ENCODE peak calls at places on chromosomes 3 and 15, in six cellular contexts. M, U, V, D, B and G are unnamed samples.

GRCh38 chr15:48833526-48833925 is 22.7 kb upstream of the CEP152 start:
- DNase-seq in M (no peak), U (no peak), V (no peak), D (no peak), B (no peak), G (no peak)

GRCh38 chr3:71432044-71432970 is 151.2 kb downstream of the FOXP1 start:
- DNase-seq in M (no peak), U (no peak), V (no peak), D (no peak), B (no peak), G (no peak)

GRCh38 chr15:25804451-25804850 is 58.7 kb downstream of the ATP10A start:
- DNase-seq in M (no peak), U (no peak), V (no peak), D (no peak), B (no peak), G (no peak)

GRCh38 chr15:32669870-32670623 is 28.5 kb downstream of the SCG5 start:
- DNase-seq in M (peak; percentile 84), U (no peak), V (no peak), D (peak; percentile 87), B (no peak), G (no peak)

GRCh38 chr3:38099518-38099917 is 37.4 kb downstream of the ACAA1 start:
- DNase-seq in M (no peak), U (no peak), V (no peak), D (no peak), B (no peak), G (no peak)

GRCh38 chr3:134104031-134104430 is 74.3 kb upstream of the SLCO2A1 start:
- DNase-seq in M (no peak), U (no peak), V (no peak), D (no peak), B (no peak), G (no peak)

GRCh38 chr15:95162967-95163531 is 931.7 kb downstream of the MCTP2 start:
- DNase-seq in M (no peak), U (no peak), V (no peak), D (no peak), B (no peak), G (no peak)

GRCh38 chr3:48413086-48413485 is 16.8 kb downstream of the PLXNB1 start:
- DNase-seq in M (no peak), U (no peak), V (no peak), D (no peak), B (no peak), G (no peak)

GRCh38 chr15:37900286-37901221 is 33.9 kb upstream of the TMCO5A start:
- DNase-seq in M (no peak), U (no peak), V (no peak), D (no peak), B (no peak), G (no peak)

GRCh38 chr15:75061272-75061671 is 37.9 kb downstream of the PPCDC start:
- DNase-seq in M (no peak), U (no peak), V (peak; percentile 66), D (no peak), B (no peak), G (no peak)

GRCh38 chr3:134363381-134363755 is 10.9 kb downstream of the AMOTL2 start:
- DNase-seq in M (no peak), U (no peak), V (no peak), D (peak; percentile 42), B (peak; percentile 22), G (no peak)

GRCh38 chr3:60125686-60126085 is 1075.9 kb upstream of the CFAP20DC start:
- DNase-seq in M (no peak), U (no peak), V (no peak), D (no peak), B (no peak), G (no peak)

GRCh38 chr3:197749315-197749600 is 425 bp upstream of the FYTTD1 start:
- DNase-seq in M (no peak), U (no peak), V (no peak), D (peak; percentile 83), B (peak; percentile 47), G (no peak)

GRCh38 chr3:15676259-15676658 is 74.7 kb downstream of the BTD start:
- DNase-seq in M (no peak), U (no peak), V (no peak), D (no peak), B (no peak), G (no peak)

GRCh38 chr3:9949115-9949514 is 3.1 kb downstream of the PRRT3 start:
- DNase-seq in M (no peak), U (no peak), V (no peak), D (no peak), B (no peak), G (no peak)

GRCh38 chr15:49693491-49693890 is 72.6 kb downstream of the DTWD1 start:
- DNase-seq in M (no peak), U (no peak), V (no peak), D (no peak), B (no peak), G (no peak)

GRCh38 chr3:20060924-20061323 is 20.7 kb downstream of the KAT2B start:
- DNase-seq in M (no peak), U (no peak), V (no peak), D (no peak), B (no peak), G (no peak)

GRCh38 chr3:18300916-18301315 is 124.2 kb downstream of the SATB1 start:
- DNase-seq in M (no peak), U (no peak), V (no peak), D (no peak), B (no peak), G (no peak)

GRCh38 chr3:23778451-23778850 is 27.3 kb upstream of the UBE2E1 start:
- DNase-seq in M (no peak), U (no peak), V (no peak), D (no peak), B (no peak), G (no peak)

GRCh38 chr15:58386081-58386480 is 45.7 kb upstream of the LIPC start:
- DNase-seq in M (no peak), U (no peak), V (no peak), D (no peak), B (no peak), G (no peak)

GRCh38 chr15:58386641-58387040 is 45.1 kb upstream of the LIPC start:
- DNase-seq in M (no peak), U (no peak), V (no peak), D (no peak), B (no peak), G (no peak)

GRCh38 chr15:58390118-58390517 is 41.7 kb upstream of the LIPC start:
- DNase-seq in M (no peak), U (no peak), V (no peak), D (no peak), B (no peak), G (no peak)

GRCh38 chr15:58384667-58385066 is 47.1 kb upstream of the LIPC start:
- DNase-seq in M (no peak), U (no peak), V (no peak), D (no peak), B (no peak), G (no peak)

DNA sequence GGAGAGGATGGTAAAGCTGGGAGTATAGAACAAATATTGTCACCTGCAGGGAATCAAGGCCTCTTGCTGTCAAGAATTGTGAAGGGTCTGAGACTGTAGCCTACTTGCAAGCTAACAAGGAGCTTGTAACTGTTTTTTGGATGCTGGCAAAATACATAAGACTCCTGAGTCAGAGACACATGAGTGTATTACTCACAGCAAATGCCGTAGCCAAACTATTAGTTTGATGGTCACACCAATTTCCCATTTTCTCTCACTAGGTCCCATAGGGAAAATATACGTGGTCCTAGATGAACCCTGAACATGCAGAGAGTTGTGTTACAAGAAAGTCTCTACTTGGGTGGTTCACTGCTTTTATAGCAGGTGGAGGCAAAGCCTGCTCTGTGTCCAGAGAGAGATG is 44.7 kb upstream of the LIPC start:
- DNase-seq in M (no peak), U (no peak), V (no peak), D (no peak), B (no peak), G (no peak)
- TF ChIP-seq TAF1 in M (no peak), U (no peak), V (no peak), D (no peak), B (no peak), G (no peak)

GRCh38 chr3:182592747-182593146 is 200.6 kb upstream of the ATP11B start:
- DNase-seq in M (no peak), U (no peak), V (no peak), D (no peak), B (no peak), G (no peak)

GRCh38 chr3:182601597-182601996 is 191.7 kb upstream of the ATP11B start:
- DNase-seq in M (no peak), U (no peak), V (no peak), D (no peak), B (no peak), G (no peak)

GRCh38 chr3:182603501-182603900 is 189.8 kb upstream of the ATP11B start:
- DNase-seq in M (no peak), U (no peak), V (no peak), D (no peak), B (no peak), G (no peak)

GRCh38 chr3:182596673-182597410 is 196.5 kb upstream of the ATP11B start:
- DNase-seq in M (no peak), U (no peak), V (no peak), D (no peak), B (no peak), G (no peak)

GRCh38 chr3:182597621-182598041 is 195.7 kb upstream of the ATP11B start:
- DNase-seq in M (no peak), U (no peak), V (no peak), D (no peak), B (no peak), G (no peak)
- TF ChIP-seq POLR2AphosphoS5 in M (no peak), U (no peak), V (no peak), D (no peak), B (no peak), G (no peak)

GRCh38 chr3:14324224-14324944 is 78.0 kb upstream of the SLC6A6 start:
- DNase-seq in M (no peak), U (no peak), V (no peak), D (no peak), B (no peak), G (no peak)
- TF ChIP-seq TAF1 in M (no peak), U (no peak), V (no peak), D (no peak), B (no peak), G (no peak)

GRCh38 chr3:55440406-55440708 is 46.7 kb downstream of the WNT5A start:
- DNase-seq in M (no peak), U (peak; percentile 20), V (no peak), D (no peak), B (no peak), G (no peak)
- TF ChIP-seq POLR2AphosphoS5 in M (no peak), U (no peak), V (no peak), D (no peak), B (no peak), G (no peak)